ENCODE peak calls at places on chromosomes 13 and 19, in six cellular contexts. M is transverse colon, K is ovary, Y is sigmoid colon, T is body of pancreas, R is right lobe of liver. E is an unnamed sample.

GRCh38 chr19:44553478-44554171 is 24.1 kb upstream of the CEACAM20 start:
- DNase-seq in R (no peak), M (no peak), K (no peak), Y (no peak), T (no peak), E (no peak)

GRCh38 chr19:13984875-13985741 is 21.0 kb downstream of the RFX1 start:
- DNase-seq in R (no peak), T (no peak), Y (no peak), M (no peak), K (no peak), E (no peak)

GRCh38 chr13:23820530-23820929 is 68.7 kb downstream of the MIPEP start:
- DNase-seq in M (no peak), T (no peak), R (no peak), Y (no peak), K (no peak), E (no peak)

GRCh38 chr13:27362064-27362751 is 62.2 kb upstream of the GTF3A start:
- DNase-seq in Y (peak; percentile 91), T (peak; percentile 94), R (peak; percentile 87), M (peak; percentile 92), K (peak; percentile 77), E (peak; percentile 77)

GRCh38 chr19:48036765-48037164 is 7.1 kb downstream of the CABP5 start:
- DNase-seq in M (no peak), T (no peak), Y (no peak), R (no peak), K (no peak), E (no peak)

GRCh38 chr19:19402656-19403372 is 2.7 kb upstream of the GATAD2A start:
- DNase-seq in R (no peak), M (no peak), Y (no peak), K (no peak), T (no peak), E (no peak)

GRCh38 chr19:2529473-2529918 is 53.6 kb downstream of the GADD45B start:
- DNase-seq in Y (no peak), K (no peak), M (peak; percentile 42), T (no peak), R (no peak), E (no peak)

GRCh38 chr13:98576963-98577822 is at the start of gene STK24:
- DNase-seq in Y (peak; percentile 86), M (peak; percentile 78), R (peak; percentile 80), K (peak; percentile 69), T (peak; percentile 80), E (peak; percentile 88)

GRCh38 chr19:2048959-2049740 is 1.9 kb downstream of the MKNK2 start:
- DNase-seq in Y (peak; percentile 81), K (no peak), T (peak; percentile 61), R (no peak), M (no peak), E (no peak)

GRCh38 chr13:38767506-38768265 is 80.8 kb downstream of the FREM2 start:
- DNase-seq in T (no peak), Y (no peak), M (no peak), R (no peak), K (no peak), E (no peak)

GRCh38 chr19:41226053-41226873 is 7.2 kb downstream of the AXL start:
- DNase-seq in M (peak; percentile 77), R (peak; percentile 66), K (peak; percentile 85), T (peak; percentile 80), Y (peak; percentile 90), E (peak; percentile 70)

GRCh38 chr19:42105358-42105757 is 26.9 kb downstream of the POU2F2 start:
- DNase-seq in Y (no peak), R (no peak), M (no peak), K (no peak), T (no peak), E (no peak)

GRCh38 chr19:48246101-48246500 is 9.6 kb downstream of the CARD8 start:
- DNase-seq in Y (no peak), K (no peak), T (no peak), R (no peak), M (no peak), E (no peak)

GRCh38 chr13:43528992-43529391 is 257.8 kb downstream of the ENOX1 start:
- DNase-seq in T (no peak), R (no peak), K (no peak), M (no peak), Y (no peak), E (no peak)

GRCh38 chr13:38346764-38347163 is 2.9 kb upstream of the UFM1 start:
- DNase-seq in T (no peak), M (no peak), Y (no peak), K (no peak), R (no peak), E (no peak)

GRCh38 chr19:57708641-57709354 is at the start of gene ZNF154:
- DNase-seq in R (no peak), K (peak; percentile 18), M (peak; percentile 48), T (peak; percentile 39), Y (peak; percentile 76), E (peak; percentile 59)

GRCh38 chr13:113369881-113370280 is 6.0 kb upstream of the GRTP1 start:
- DNase-seq in Y (peak; percentile 45), K (no peak), R (no peak), T (no peak), M (no peak), E (no peak)

GRCh38 chr13:36918246-36919060 is 1.6 kb downstream of the SMAD9 start:
- DNase-seq in M (no peak), R (no peak), Y (no peak), K (no peak), T (no peak), E (no peak)

GRCh38 chr19:38550376-38550775 is 67.4 kb downstream of the MAP4K1 start:
- DNase-seq in R (no peak), Y (no peak), T (no peak), M (no peak), K (no peak), E (no peak)

GRCh38 chr13:21694831-21695230 is 24.0 kb downstream of the FGF9 start:
- DNase-seq in Y (no peak), M (no peak), R (no peak), K (no peak), T (no peak), E (peak; percentile 65)

GRCh38 chr13:43122706-43123268 is 99.4 kb downstream of the DNAJC15 start:
- DNase-seq in M (no peak), K (no peak), T (no peak), R (no peak), Y (no peak), E (no peak)

GRCh38 chr13:93361703-93362102 is 135.1 kb downstream of the GPC6 start:
- DNase-seq in M (no peak), T (no peak), K (no peak), Y (no peak), R (no peak), E (no peak)

GRCh38 chr19:1312732-1313694 is 27.3 kb downstream of the EFNA2 start:
- DNase-seq in M (peak; percentile 41), T (peak; percentile 20), Y (no peak), K (no peak), R (no peak), E (no peak)

DNA sequence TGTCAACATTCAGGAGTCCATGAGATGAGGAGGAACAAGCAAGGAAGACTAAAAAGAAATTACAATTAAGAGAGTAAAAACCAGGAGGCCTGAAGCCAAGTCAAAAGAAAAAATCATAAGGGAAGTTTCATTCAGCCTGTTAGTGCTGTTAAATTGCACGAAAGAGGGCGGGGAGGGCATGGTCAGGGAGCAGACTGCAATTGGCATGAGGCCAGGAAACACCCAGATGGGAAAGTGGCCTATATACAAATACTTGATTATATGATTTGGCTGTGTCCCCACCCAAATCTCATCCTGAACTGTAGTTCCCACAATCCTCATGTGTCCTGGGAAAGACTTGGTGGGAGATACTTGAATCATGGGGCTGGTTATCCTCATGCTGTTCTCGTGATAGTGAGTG is 43.9 kb downstream of the TNFSF13B start:
- DNase-seq in Y (no peak), K (no peak), T (no peak), M (no peak), R (no peak), E (no peak)
- TF ChIP-seq POLR2A in Y (no peak), K (no peak), T (no peak), M (no peak), R (no peak), E (no peak)

DNA sequence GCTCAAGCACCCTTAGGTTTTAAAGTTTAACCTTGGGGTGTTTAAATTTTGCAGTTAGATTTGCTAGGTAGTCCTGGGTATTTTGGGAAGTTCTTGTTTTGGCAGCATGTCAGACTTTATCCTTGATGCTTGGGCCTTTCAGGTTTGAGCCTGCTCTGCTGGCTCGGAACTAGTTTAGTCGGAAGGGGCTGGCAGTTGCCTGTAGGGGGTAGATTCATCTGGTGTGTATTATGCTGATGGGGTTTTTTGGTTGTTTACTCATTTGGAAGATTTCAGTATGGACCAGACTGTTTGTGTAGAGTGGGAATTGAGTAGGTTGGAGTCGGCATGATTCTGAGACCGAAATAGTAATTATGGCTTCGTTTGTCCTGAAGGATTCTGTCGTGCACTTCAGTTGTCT is 15.1 kb downstream of the ILF3 start:
- DNase-seq in Y (no peak), T (no peak), K (no peak), M (no peak), R (no peak), E (peak; percentile 5)
- H3K27ac ChIP-seq in Y (no peak overlapping the region), T (no peak overlapping the region), K (no peak overlapping the region), M (no peak overlapping the region), R (no peak overlapping the region), E (no peak overlapping the region)

GRCh38 chr19:47035495-47036232 is 12.8 kb downstream of the TMEM160 start:
- DNase-seq in T (peak; percentile 91), Y (peak; percentile 90), K (peak; percentile 77), M (peak; percentile 95), R (peak; percentile 87), E (peak; percentile 78)
- TF ChIP-seq POLR2A in T (peak; percentile 47), Y (no peak), K (no peak), M (peak; percentile 75), R (no peak), E (no peak)

GRCh38 chr13:20227730-20228129 is 4.4 kb downstream of the GJB6 start:
- DNase-seq in K (no peak), M (no peak), Y (no peak), R (no peak), T (no peak), E (no peak)
- H3K27ac ChIP-seq in K (no peak overlapping the region), M (no peak overlapping the region), Y (no peak overlapping the region), R (no peak overlapping the region), T (no peak overlapping the region), E (no peak overlapping the region)

DNA sequence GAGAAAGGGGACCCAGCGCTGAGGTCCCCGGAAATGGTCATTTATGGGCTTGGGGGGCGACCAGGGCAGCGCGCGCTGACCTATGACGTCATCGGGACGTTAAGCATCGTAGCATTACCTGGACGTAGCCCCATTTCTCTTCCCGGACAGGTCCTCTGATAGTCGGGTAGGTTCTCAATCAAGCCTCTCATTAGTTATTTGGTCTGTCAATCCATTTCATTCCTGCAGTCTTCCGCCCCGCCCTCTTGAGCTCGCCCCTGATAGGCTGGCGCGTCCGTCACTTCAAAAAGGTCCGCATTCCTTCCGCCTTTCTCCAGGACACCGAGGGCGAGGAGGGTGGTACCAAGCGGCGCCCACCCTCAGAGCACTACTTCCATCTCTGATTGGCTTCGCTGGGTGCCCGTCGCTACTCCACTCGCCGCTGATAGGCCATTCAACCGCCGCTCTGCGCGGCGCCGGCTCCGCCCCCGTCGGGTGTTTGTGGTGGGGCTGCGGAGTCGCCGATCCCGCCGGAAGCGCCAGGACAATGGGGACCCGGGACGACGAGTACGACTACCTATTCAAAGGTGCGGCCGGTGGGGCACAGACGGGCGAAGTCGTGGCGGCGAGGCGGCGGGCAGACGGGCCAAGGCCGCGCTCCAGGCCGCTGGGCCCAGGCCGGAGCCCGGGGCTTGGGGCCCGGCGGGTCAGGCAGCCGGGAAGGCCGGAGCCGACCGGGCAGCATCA is at the start of gene RAB11B:
- DNase-seq in M (peak; percentile 100), R (peak; percentile 100), Y (peak; percentile 100), T (peak; percentile 99), K (peak; percentile 98), E (peak; percentile 99)
- TF ChIP-seq POLR2A in M (peak; percentile 58), R (peak; percentile 88), Y (no peak), T (peak; percentile 79), K (peak; percentile 84), E (no peak)

GRCh38 chr19:49977846-49978245 is 16.9 kb upstream of the SIGLEC11 start:
- DNase-seq in Y (no peak), T (no peak), M (no peak), K (no peak), R (no peak), E (no peak)
- H3K27ac ChIP-seq in Y (no peak overlapping the region), T (no peak overlapping the region), M (no peak overlapping the region), K (no peak overlapping the region), R (no peak overlapping the region), E (no peak overlapping the region)